ENCODE peak calls at places on chromosomes 4 and X, in five cellular contexts. R, O, B, J and W are unnamed samples.
A peak's percentile ranks its signal among the peaks of the same experiment; 100 is the strongest.

GRCh38 chr4:147599764-147600163 is 17.4 kb upstream of the TMEM184C start:
- DNase-seq in J (no peak), O (no peak), R (peak; percentile 63), B (no peak), W (no peak)

GRCh38 chr4:104491826-104492771 is 2.6 kb downstream of the CXXC4 start:
- DNase-seq in B (no peak), R (no peak), J (peak; percentile 23), O (no peak), W (no peak)

GRCh38 chrX:44908198-44908597 is 35.2 kb downstream of the KDM6A start:
- DNase-seq in J (no peak), R (peak; percentile 13), O (no peak), B (no peak), W (no peak)

GRCh38 chrX:132086717-132087116 is 41.1 kb downstream of the FRMD7 start:
- DNase-seq in J (no peak), B (no peak), O (no peak), R (peak; percentile 13), W (peak; percentile 12)

GRCh38 chrX:104253567-104254441 is 929 bp downstream of the ESX1 start:
- DNase-seq in O (no peak), J (no peak), B (no peak), R (no peak), W (no peak)

GRCh38 chrX:13440166-13440565 is 120.3 kb upstream of the ATXN3L start:
- DNase-seq in R (no peak), J (no peak), B (no peak), O (no peak), W (no peak)

GRCh38 chrX:357693-358471 is 28.8 kb downstream of the PPP2R3B start:
- DNase-seq in R (peak; percentile 63), J (no peak), B (no peak), O (no peak), W (peak; percentile 18)

GRCh38 chrX:63784902-63785692 is at the start of gene ARHGEF9:
- DNase-seq in B (peak; percentile 4), R (peak; percentile 5), O (no peak), J (peak; percentile 31), W (no peak)

GRCh38 chr4:174521800-174522182 is 497 bp downstream of the HPGD start:
- DNase-seq in O (no peak), B (no peak), R (no peak), J (peak; percentile 67), W (no peak)

GRCh38 chr4:179352221-179352620 is 1910.0 kb upstream of the AGA start:
- DNase-seq in J (no peak), O (no peak), B (no peak), R (no peak), W (no peak)

GRCh38 chr4:123577507-123577906 is 180.9 kb downstream of the SPRY1 start:
- DNase-seq in J (no peak), O (no peak), R (no peak), B (no peak), W (no peak)

GRCh38 chr4:13919021-13919441 is 291.5 kb upstream of the BOD1L1 start:
- DNase-seq in R (peak; percentile 90), O (no peak), J (no peak), B (no peak), W (no peak)

GRCh38 chr4:921830-922331 is 10.2 kb downstream of the GAK start:
- DNase-seq in R (no peak), B (no peak), J (no peak), O (no peak), W (no peak)

GRCh38 chr4:89434364-89434988 is 126.9 kb upstream of the GPRIN3 start:
- DNase-seq in R (peak; percentile 74), B (no peak), J (no peak), O (no peak), W (peak; percentile 12)

GRCh38 chr4:110877728-110878382 is 255.0 kb upstream of the PITX2 start:
- DNase-seq in R (no peak), B (no peak), J (no peak), O (no peak), W (no peak)

GRCh38 chrX:769796-770195 is 139.2 kb downstream of the SHOX start:
- DNase-seq in O (no peak), B (no peak), R (no peak), J (no peak), W (no peak)

DNA sequence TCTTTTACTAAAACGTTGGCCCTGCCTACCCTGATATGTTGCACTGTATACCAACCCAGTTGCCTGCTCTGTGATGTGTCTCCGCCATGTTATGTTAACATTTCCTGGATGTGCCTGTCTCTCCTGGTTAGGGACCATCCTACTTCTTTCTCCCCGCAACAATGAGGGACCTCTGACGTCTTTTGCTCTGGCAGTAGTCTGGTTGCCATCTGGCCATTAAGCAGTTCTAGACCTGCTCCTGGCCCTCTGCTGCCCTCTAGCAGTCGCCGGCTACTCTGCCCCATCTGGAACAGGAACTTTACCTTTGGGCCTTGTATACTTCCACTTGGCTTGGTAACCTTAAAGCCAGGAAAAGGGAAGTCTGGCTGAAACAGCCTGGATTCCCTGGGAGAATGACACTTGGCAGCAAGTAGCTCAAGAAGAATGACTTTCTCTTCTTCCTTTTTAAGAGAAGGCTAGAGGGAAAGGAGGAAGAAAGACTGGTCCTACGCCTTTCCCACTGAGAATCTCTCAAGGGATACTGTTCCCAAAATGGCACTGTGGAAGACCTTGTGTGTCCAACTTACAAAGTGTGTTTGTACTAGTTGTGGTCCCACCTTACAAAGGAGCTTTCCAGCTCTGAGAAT is 63.5 kb downstream of the GPC3 start:
- DNase-seq in O (no peak), R (peak; percentile 34), B (peak; percentile 4), J (peak; percentile 62), W (peak; percentile 1)
- TF ChIP-seq CTCF in O (no peak), R (peak; percentile 65), B (peak; percentile 20), J (peak; percentile 50), W (no peak)

GRCh38 chr4:156672924-156673323 is 298.7 kb downstream of the PDGFC start:
- DNase-seq in R (no peak), B (no peak), J (no peak), O (no peak), W (no peak)

GRCh38 chr4:156673483-156673882 is 298.1 kb downstream of the PDGFC start:
- DNase-seq in J (no peak), R (peak; percentile 51), O (no peak), B (no peak), W (no peak)

GRCh38 chr4:156677656-156678055 is 293.9 kb downstream of the PDGFC start:
- DNase-seq in R (no peak), J (no peak), B (no peak), O (no peak), W (no peak)

GRCh38 chr4:156676116-156676851 is 295.3 kb downstream of the PDGFC start:
- DNase-seq in R (no peak), J (no peak), O (no peak), B (no peak), W (no peak)

GRCh38 chr4:156677136-156677535 is 294.5 kb downstream of the PDGFC start:
- DNase-seq in B (no peak), J (peak; percentile 28), R (peak; percentile 71), O (no peak), W (peak; percentile 23)
- TF ChIP-seq CTCF in B (no peak), J (no peak), R (peak; percentile 63), O (no peak), W (no peak)

GRCh38 chrX:74458738-74459137 is 37.4 kb downstream of the SLC16A2 start:
- DNase-seq in B (no peak), R (peak; percentile 77), O (no peak), J (no peak), W (peak; percentile 53)
- TF ChIP-seq CTCF in B (no peak), R (no peak), O (no peak), J (no peak), W (no peak)

GRCh38 chrX:138349351-138349750 is 362.2 kb downstream of the FGF13 start:
- DNase-seq in R (no peak), O (no peak), B (no peak), J (no peak), W (no peak)
- TF ChIP-seq CTCF in R (no peak), O (no peak), B (no peak), J (no peak), W (no peak)

GRCh38 chrX:48965959-48966358 is 5.7 kb downstream of the KCND1 start:
- DNase-seq in O (no peak), R (no peak), B (no peak), J (no peak), W (no peak)

GRCh38 chrX:48969471-48969870 is 2.2 kb downstream of the KCND1 start:
- DNase-seq in R (no peak), B (no peak), O (no peak), J (no peak), W (no peak)

GRCh38 chrX:48968377-48968776 is 3.3 kb downstream of the KCND1 start:
- DNase-seq in O (no peak), B (no peak), R (no peak), J (no peak), W (no peak)

GRCh38 chrX:48971325-48972213 is at the start of gene KCND1:
- DNase-seq in R (peak; percentile 57), B (peak; percentile 15), J (peak; percentile 22), O (peak; percentile 19), W (no peak)

GRCh38 chrX:48966796-48967579 is 4.7 kb downstream of the KCND1 start:
- DNase-seq in R (peak; percentile 53), J (no peak), B (no peak), O (no peak), W (no peak)
- TF ChIP-seq CTCF in R (no peak), J (no peak), B (no peak), O (no peak), W (no peak)

DNA sequence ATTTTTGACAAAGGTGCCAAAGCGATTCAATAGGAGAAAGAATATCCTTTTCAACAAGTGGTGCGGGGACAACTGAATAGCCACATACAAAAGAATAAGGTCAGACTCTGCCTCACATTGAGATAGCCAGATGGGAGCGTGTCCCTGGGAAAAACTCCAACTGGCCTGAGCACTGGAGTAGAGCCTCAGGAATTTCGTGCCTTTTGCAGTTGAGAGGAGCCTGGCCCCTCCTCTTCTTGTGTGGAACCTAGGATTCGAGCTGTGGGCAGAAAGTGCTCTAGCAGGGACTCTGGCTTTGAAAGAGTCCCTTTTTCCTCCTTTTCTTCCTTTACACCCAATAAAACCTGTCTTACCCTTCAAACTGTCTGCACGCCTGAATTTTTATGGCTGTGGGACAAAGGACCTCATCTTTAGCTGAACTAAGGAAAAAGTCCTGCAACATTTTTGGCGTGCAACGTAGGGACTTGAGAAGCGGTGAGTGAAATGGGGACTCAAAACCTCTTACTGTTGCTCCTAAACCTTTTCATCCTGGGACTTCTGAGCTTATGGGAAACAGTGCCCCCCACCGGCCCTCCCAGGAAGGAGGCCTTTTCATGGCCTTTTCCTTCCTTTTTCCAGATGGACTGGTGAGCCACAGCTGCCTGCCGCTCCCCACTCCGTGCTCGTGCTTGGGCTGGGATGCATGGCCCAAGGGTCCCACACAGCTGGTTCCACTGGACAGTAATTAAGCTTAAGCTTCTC is 68.6 kb downstream of the BMP15 start:
- DNase-seq in R (no peak), J (no peak), B (no peak), O (no peak), W (no peak)
- TF ChIP-seq CTCF in R (no peak), J (no peak), B (no peak), O (no peak), W (no peak)

GRCh38 chrX:110399497-110399896 is 40.8 kb downstream of the RTL9 start:
- DNase-seq in R (no peak), B (no peak), O (no peak), J (no peak), W (no peak)
- TF ChIP-seq CTCF in R (no peak), B (no peak), O (no peak), J (no peak), W (no peak)

DNA sequence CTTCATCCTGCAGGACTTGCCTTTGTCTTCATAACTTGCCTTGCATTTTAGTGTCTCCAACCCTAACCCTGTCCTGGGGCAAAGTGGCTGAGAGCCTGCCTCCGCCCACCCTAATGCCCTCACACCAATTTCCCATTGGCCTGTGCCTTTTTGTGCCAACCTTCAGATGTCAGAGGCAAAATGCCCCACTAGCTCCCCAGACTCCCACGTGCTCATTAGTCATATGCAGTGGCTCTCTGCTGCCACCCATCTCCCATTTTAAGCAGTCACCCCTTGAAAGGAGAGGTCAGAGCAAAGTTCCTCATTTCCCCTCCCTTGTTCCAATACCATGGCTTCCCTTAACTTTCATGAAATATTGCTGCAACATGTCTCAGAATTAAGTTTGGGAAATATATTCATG is 74.8 kb upstream of the PASD1 start:
- DNase-seq in R (peak; percentile 1), J (no peak), B (no peak), O (no peak), W (peak; percentile 7)
- TF ChIP-seq CTCF in R (peak; percentile 34), J (no peak), B (no peak), O (no peak), W (no peak)